ENCODE peak calls at places on chromosomes 3 and 15, in six cellular contexts. Q, B, W, K, C and U are unnamed samples.

GRCh38 chr3:12351145-12351544 is 62.3 kb downstream of the PPARG start:
- DNase-seq in W (no peak), Q (no peak), K (no peak), C (no peak), B (no peak), U (no peak)

GRCh38 chr3:195069501-195070251 is 201.3 kb downstream of the XXYLT1 start:
- DNase-seq in W (no peak), B (no peak), Q (no peak), K (no peak), C (no peak), U (no peak)

GRCh38 chr3:71753716-71754609 is at the start of gene GPR27:
- DNase-seq in W (no peak), K (no peak), B (peak; percentile 29), C (no peak), Q (no peak), U (peak; percentile 59)

GRCh38 chr15:63715818-63716217 is 117.9 kb downstream of the HERC1 start:
- DNase-seq in K (no peak), W (peak; percentile 8), B (no peak), Q (peak; percentile 8), C (no peak), U (peak; percentile 8)

GRCh38 chr3:58332575-58333179 is at the start of gene PXK:
- DNase-seq in B (peak; percentile 84), W (peak; percentile 48), C (no peak), Q (peak; percentile 74), K (peak; percentile 65), U (peak; percentile 65)

GRCh38 chr15:73809728-73810501 is 56.8 kb upstream of the INSYN1 start:
- DNase-seq in W (peak; percentile 44), Q (peak; percentile 50), C (no peak), B (no peak), K (no peak), U (peak; percentile 74)

GRCh38 chr15:90400759-90401314 is 12.8 kb downstream of the IQGAP1 start:
- DNase-seq in W (peak; percentile 96), K (peak; percentile 25), C (peak; percentile 83), Q (peak; percentile 94), B (peak; percentile 69), U (peak; percentile 83)

GRCh38 chr15:78620021-78620838 is 566 bp downstream of the CHRNA3 start:
- DNase-seq in Q (no peak), C (no peak), K (no peak), W (no peak), B (no peak), U (no peak)

GRCh38 chr3:151265866-151266265 is 12.5 kb downstream of the P2RY14 start:
- DNase-seq in B (no peak), Q (no peak), W (no peak), K (no peak), C (no peak), U (no peak)

GRCh38 chr3:104514371-104514770 is 852.3 kb upstream of the ALCAM start:
- DNase-seq in C (no peak), K (no peak), W (no peak), B (no peak), Q (no peak), U (no peak)

GRCh38 chr3:11989383-11990050 is 14.7 kb upstream of the SYN2 start:
- DNase-seq in C (no peak), B (no peak), K (no peak), Q (peak; percentile 17), W (no peak), U (no peak)

GRCh38 chr3:153111056-153111455 is 51.0 kb upstream of the RAP2B start:
- DNase-seq in K (no peak), C (no peak), Q (no peak), W (no peak), B (no peak), U (no peak)

GRCh38 chr15:70902105-70902504 is 9.5 kb downstream of the LRRC49 start:
- DNase-seq in B (no peak), Q (peak; percentile 85), W (peak; percentile 40), K (no peak), C (peak; percentile 72), U (no peak)

GRCh38 chr15:71761649-71762048 is 48.7 kb upstream of the NR2E3 start:
- DNase-seq in Q (peak; percentile 95), K (no peak), W (peak; percentile 74), C (peak; percentile 67), B (no peak), U (peak; percentile 78)

GRCh38 chr3:126056681-126057546 is 27.0 kb downstream of the SLC41A3 start:
- DNase-seq in K (no peak), C (no peak), W (no peak), B (no peak), Q (no peak), U (no peak)

GRCh38 chr3:27428446-27428845 is 55.7 kb downstream of the SLC4A7 start:
- DNase-seq in K (no peak), Q (peak; percentile 33), W (no peak), B (no peak), C (no peak), U (no peak)

GRCh38 chr3:169764164-169764452 is 752 bp downstream of the TERC start:
- DNase-seq in Q (no peak), K (no peak), W (peak; percentile 53), C (no peak), B (no peak), U (no peak)

GRCh38 chr15:69940441-69940785 is 157.3 kb downstream of the TLE3 start:
- DNase-seq in K (no peak), B (no peak), C (no peak), W (no peak), Q (no peak), U (no peak)

GRCh38 chr3:152205097-152205593 is 63.6 kb upstream of the MBNL1 start:
- DNase-seq in W (no peak), B (no peak), K (no peak), C (no peak), Q (no peak), U (no peak)

GRCh38 chr3:165642761-165643432 is 194.3 kb downstream of the BCHE start:
- DNase-seq in W (peak; percentile 97), K (no peak), C (peak; percentile 70), B (peak; percentile 75), Q (peak; percentile 98), U (peak; percentile 96)

GRCh38 chr3:124345845-124346244 is 353.9 kb upstream of the ROPN1 start:
- DNase-seq in Q (no peak), B (no peak), W (no peak), C (no peak), K (no peak), U (no peak)

GRCh38 chr15:34621675-34622074 is 38.2 kb upstream of the GOLGA8B start:
- DNase-seq in K (no peak), Q (peak; percentile 64), C (no peak), B (no peak), W (peak; percentile 1), U (peak; percentile 4)

GRCh38 chr15:28920781-28921331 is 35.1 kb downstream of the APBA2 start:
- DNase-seq in B (no peak), W (no peak), Q (no peak), K (no peak), C (no peak), U (no peak)

GRCh38 chr15:73599934-73600333 is 33.3 kb downstream of the NPTN start:
- DNase-seq in W (peak; percentile 61), B (no peak), Q (peak; percentile 69), K (no peak), C (no peak), U (peak; percentile 37)

GRCh38 chr15:31867536-31868442 is 162.5 kb upstream of the CHRNA7 start:
- DNase-seq in B (peak; percentile 16), C (no peak), Q (peak; percentile 65), K (peak; percentile 29), W (no peak), U (peak; percentile 21)